ENCODE peak calls at places on chromosomes 3 and 15, in nine cellular contexts. One of them, this sample, is unnamed.

GRCh38 chr3:159158213-159158612 is 356.4 kb downstream of the MFSD1 start:
- DNase-seq in nephron progenitor cell: no peak
- DNase-seq in heart left ventricle: no peak
- DNase-seq in neural progenitor cell: peak; percentile 17
- DNase-seq in upper lobe of right lung: no peak
- DNase-seq in mucosa of descending colon: no peak
- DNase-seq in cardiac fibroblast: peak; percentile 68
- DNase-seq in hepatocyte: no peak
- DNase-seq in spleen: no peak
- DNase-seq in this sample: peak; percentile 75

GRCh38 chr15:52653451-52653964 is 25.7 kb downstream of the ATOSA start:
- DNase-seq in nephron progenitor cell: no peak
- DNase-seq in heart left ventricle: no peak
- DNase-seq in neural progenitor cell: peak; percentile 47
- DNase-seq in upper lobe of right lung: no peak
- DNase-seq in mucosa of descending colon: no peak
- DNase-seq in cardiac fibroblast: peak; percentile 96
- DNase-seq in hepatocyte: peak; percentile 11
- DNase-seq in spleen: no peak
- DNase-seq in this sample: peak; percentile 10

GRCh38 chr3:133437391-133438093 is 37.7 kb downstream of the BFSP2 start:
- DNase-seq in nephron progenitor cell: no peak
- DNase-seq in heart left ventricle: no peak
- DNase-seq in neural progenitor cell: no peak
- DNase-seq in upper lobe of right lung: no peak
- DNase-seq in mucosa of descending colon: no peak
- DNase-seq in cardiac fibroblast: peak; percentile 28
- DNase-seq in hepatocyte: no peak
- DNase-seq in spleen: no peak
- DNase-seq in this sample: peak; percentile 21

GRCh38 chr15:29534378-29534777 is 264.8 kb upstream of the NSMCE3 start:
- DNase-seq in nephron progenitor cell: no peak
- DNase-seq in heart left ventricle: no peak
- DNase-seq in neural progenitor cell: no peak
- DNase-seq in upper lobe of right lung: no peak
- DNase-seq in mucosa of descending colon: no peak
- DNase-seq in cardiac fibroblast: no peak
- DNase-seq in hepatocyte: no peak
- DNase-seq in spleen: no peak
- DNase-seq in this sample: no peak

GRCh38 chr3:129238945-129239705 is 10.3 kb upstream of the COPG1 start:
- DNase-seq in nephron progenitor cell: no peak
- DNase-seq in heart left ventricle: no peak
- DNase-seq in neural progenitor cell: no peak
- DNase-seq in upper lobe of right lung: no peak
- DNase-seq in mucosa of descending colon: no peak
- DNase-seq in cardiac fibroblast: peak; percentile 82
- DNase-seq in hepatocyte: no peak
- DNase-seq in spleen: no peak
- DNase-seq in this sample: no peak

GRCh38 chr3:36212291-36212690 is 168.0 kb upstream of the STAC start:
- DNase-seq in nephron progenitor cell: no peak
- DNase-seq in heart left ventricle: no peak
- DNase-seq in neural progenitor cell: no peak
- DNase-seq in upper lobe of right lung: no peak
- DNase-seq in mucosa of descending colon: no peak
- DNase-seq in cardiac fibroblast: peak; percentile 45
- DNase-seq in hepatocyte: peak; percentile 6
- DNase-seq in spleen: no peak
- DNase-seq in this sample: no peak

GRCh38 chr3:45568848-45569247 is 25.7 kb upstream of the LIMD1 start:
- DNase-seq in nephron progenitor cell: no peak
- DNase-seq in heart left ventricle: no peak
- DNase-seq in neural progenitor cell: no peak
- DNase-seq in upper lobe of right lung: no peak
- DNase-seq in mucosa of descending colon: no peak
- DNase-seq in cardiac fibroblast: no peak
- DNase-seq in hepatocyte: no peak
- DNase-seq in spleen: no peak
- DNase-seq in this sample: no peak

GRCh38 chr3:147411235-147411607 is 2.1 kb downstream of the ZIC1 start:
- DNase-seq in nephron progenitor cell: no peak
- DNase-seq in heart left ventricle: no peak
- DNase-seq in neural progenitor cell: peak; percentile 59
- DNase-seq in upper lobe of right lung: no peak
- DNase-seq in mucosa of descending colon: no peak
- DNase-seq in cardiac fibroblast: no peak
- DNase-seq in hepatocyte: no peak
- DNase-seq in spleen: no peak
- DNase-seq in this sample: no peak

GRCh38 chr3:35675206-35675605 is 35.9 kb downstream of the ARPP21 start:
- DNase-seq in nephron progenitor cell: no peak
- DNase-seq in heart left ventricle: no peak
- DNase-seq in neural progenitor cell: no peak
- DNase-seq in upper lobe of right lung: no peak
- DNase-seq in mucosa of descending colon: no peak
- DNase-seq in cardiac fibroblast: no peak
- DNase-seq in hepatocyte: no peak
- DNase-seq in spleen: no peak
- DNase-seq in this sample: no peak

GRCh38 chr3:8575364-8576104 is 69.1 kb downstream of the SSUH2 start:
- DNase-seq in nephron progenitor cell: no peak
- DNase-seq in heart left ventricle: no peak
- DNase-seq in neural progenitor cell: no peak
- DNase-seq in upper lobe of right lung: no peak
- DNase-seq in mucosa of descending colon: no peak
- DNase-seq in cardiac fibroblast: peak; percentile 70
- DNase-seq in hepatocyte: no peak
- DNase-seq in spleen: no peak
- DNase-seq in this sample: no peak

GRCh38 chr3:71994203-71994602 is 209.3 kb upstream of the PROK2 start:
- DNase-seq in nephron progenitor cell: no peak
- DNase-seq in heart left ventricle: no peak
- DNase-seq in neural progenitor cell: no peak
- DNase-seq in upper lobe of right lung: no peak
- DNase-seq in mucosa of descending colon: no peak
- DNase-seq in cardiac fibroblast: no peak
- DNase-seq in hepatocyte: no peak
- DNase-seq in spleen: no peak
- DNase-seq in this sample: no peak

GRCh38 chr3:143783856-143784370 is 64.4 kb downstream of the SLC9A9 start:
- DNase-seq in nephron progenitor cell: no peak
- DNase-seq in heart left ventricle: no peak
- DNase-seq in neural progenitor cell: no peak
- DNase-seq in upper lobe of right lung: no peak
- DNase-seq in mucosa of descending colon: no peak
- DNase-seq in cardiac fibroblast: no peak
- DNase-seq in hepatocyte: no peak
- DNase-seq in spleen: no peak
- DNase-seq in this sample: no peak

GRCh38 chr3:149527531-149528343 is 53.2 kb downstream of the TM4SF4 start:
- DNase-seq in nephron progenitor cell: no peak
- DNase-seq in heart left ventricle: peak; percentile 39
- DNase-seq in neural progenitor cell: peak; percentile 29
- DNase-seq in upper lobe of right lung: no peak
- DNase-seq in mucosa of descending colon: no peak
- DNase-seq in cardiac fibroblast: peak; percentile 55
- DNase-seq in hepatocyte: peak; percentile 14
- DNase-seq in spleen: no peak
- DNase-seq in this sample: no peak

GRCh38 chr15:90660195-90660995 is 56.8 kb upstream of the BLM start:
- DNase-seq in nephron progenitor cell: no peak
- DNase-seq in heart left ventricle: peak; percentile 75
- DNase-seq in neural progenitor cell: peak; percentile 24
- DNase-seq in upper lobe of right lung: peak; percentile 80
- DNase-seq in mucosa of descending colon: no peak
- DNase-seq in cardiac fibroblast: peak; percentile 90
- DNase-seq in hepatocyte: peak; percentile 62
- DNase-seq in spleen: peak; percentile 85
- DNase-seq in this sample: peak; percentile 42

GRCh38 chr3:143295201-143296080 is 175.9 kb downstream of the CHST2 start:
- DNase-seq in nephron progenitor cell: no peak
- DNase-seq in heart left ventricle: no peak
- DNase-seq in neural progenitor cell: no peak
- DNase-seq in upper lobe of right lung: no peak
- DNase-seq in mucosa of descending colon: no peak
- DNase-seq in cardiac fibroblast: no peak
- DNase-seq in hepatocyte: no peak
- DNase-seq in spleen: no peak
- DNase-seq in this sample: no peak

GRCh38 chr3:85977615-85978338 is 1013.2 kb downstream of the VGLL3 start:
- DNase-seq in nephron progenitor cell: no peak
- DNase-seq in heart left ventricle: no peak
- DNase-seq in neural progenitor cell: no peak
- DNase-seq in upper lobe of right lung: no peak
- DNase-seq in mucosa of descending colon: no peak
- DNase-seq in cardiac fibroblast: no peak
- DNase-seq in hepatocyte: no peak
- DNase-seq in spleen: no peak
- DNase-seq in this sample: no peak

GRCh38 chr3:160808838-160809237 is 52.8 kb downstream of the PPM1L start:
- DNase-seq in nephron progenitor cell: no peak
- DNase-seq in heart left ventricle: peak; percentile 51
- DNase-seq in neural progenitor cell: no peak
- DNase-seq in upper lobe of right lung: no peak
- DNase-seq in mucosa of descending colon: no peak
- DNase-seq in cardiac fibroblast: no peak
- DNase-seq in hepatocyte: no peak
- DNase-seq in spleen: no peak
- DNase-seq in this sample: no peak

GRCh38 chr3:134757549-134758069 is 37.5 kb upstream of the EPHB1 start:
- DNase-seq in nephron progenitor cell: no peak
- DNase-seq in heart left ventricle: no peak
- DNase-seq in neural progenitor cell: no peak
- DNase-seq in upper lobe of right lung: no peak
- DNase-seq in mucosa of descending colon: no peak
- DNase-seq in cardiac fibroblast: no peak
- DNase-seq in hepatocyte: no peak
- DNase-seq in spleen: no peak
- DNase-seq in this sample: no peak

GRCh38 chr3:7075901-7076300 is 215.0 kb downstream of the GRM7 start:
- DNase-seq in nephron progenitor cell: no peak
- DNase-seq in heart left ventricle: no peak
- DNase-seq in neural progenitor cell: no peak
- DNase-seq in upper lobe of right lung: no peak
- DNase-seq in mucosa of descending colon: no peak
- DNase-seq in cardiac fibroblast: no peak
- DNase-seq in hepatocyte: no peak
- DNase-seq in spleen: no peak
- DNase-seq in this sample: no peak
- TF ChIP-seq CTCF in nephron progenitor cell: no peak
- TF ChIP-seq CTCF in heart left ventricle: no peak
- TF ChIP-seq CTCF in neural progenitor cell: peak; percentile 50
- TF ChIP-seq CTCF in upper lobe of right lung: no peak
- TF ChIP-seq CTCF in mucosa of descending colon: no peak
- TF ChIP-seq CTCF in cardiac fibroblast: no peak
- TF ChIP-seq CTCF in hepatocyte: peak; percentile 24
- TF ChIP-seq CTCF in spleen: no peak
- TF ChIP-seq CTCF in this sample: no peak

GRCh38 chr15:59616390-59616789 is 4.8 kb downstream of the GCNT3 start:
- DNase-seq in nephron progenitor cell: no peak
- DNase-seq in heart left ventricle: no peak
- DNase-seq in neural progenitor cell: no peak
- DNase-seq in upper lobe of right lung: no peak
- DNase-seq in mucosa of descending colon: no peak
- DNase-seq in cardiac fibroblast: no peak
- DNase-seq in hepatocyte: peak; percentile 43
- DNase-seq in spleen: no peak
- DNase-seq in this sample: peak; percentile 50
- TF ChIP-seq CTCF in nephron progenitor cell: no peak
- TF ChIP-seq CTCF in heart left ventricle: no peak
- TF ChIP-seq CTCF in neural progenitor cell: no peak
- TF ChIP-seq CTCF in upper lobe of right lung: no peak
- TF ChIP-seq CTCF in mucosa of descending colon: no peak
- TF ChIP-seq CTCF in cardiac fibroblast: no peak
- TF ChIP-seq CTCF in hepatocyte: peak; percentile 32
- TF ChIP-seq CTCF in spleen: no peak
- TF ChIP-seq CTCF in this sample: peak; percentile 31

DNA sequence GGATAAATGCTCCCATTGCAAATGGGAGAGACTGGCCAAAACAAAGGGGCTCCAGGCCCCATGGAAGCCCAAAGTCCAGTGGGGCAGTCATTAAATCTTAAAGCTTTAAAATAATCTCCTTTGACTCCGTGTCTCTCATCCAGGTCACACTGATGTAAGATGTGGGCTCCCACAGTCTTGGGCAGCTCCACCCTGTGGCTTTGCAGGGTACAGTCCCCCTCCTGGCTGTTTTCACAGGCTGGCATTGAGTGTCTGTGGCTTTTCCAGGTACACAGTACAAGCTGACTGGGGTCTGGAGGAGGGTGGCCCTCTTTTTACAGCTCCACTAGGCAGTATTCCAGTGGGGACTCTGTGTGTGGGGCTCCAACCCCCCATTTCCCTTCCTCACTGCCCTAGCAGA is 45.9 kb downstream of the NIPA2 start:
- DNase-seq in nephron progenitor cell: no peak
- DNase-seq in heart left ventricle: no peak
- DNase-seq in neural progenitor cell: peak; percentile 16
- DNase-seq in upper lobe of right lung: peak; percentile 3
- DNase-seq in mucosa of descending colon: no peak
- DNase-seq in cardiac fibroblast: no peak
- DNase-seq in hepatocyte: no peak
- DNase-seq in spleen: no peak
- DNase-seq in this sample: no peak
- TF ChIP-seq CTCF in nephron progenitor cell: peak; percentile 28
- TF ChIP-seq CTCF in heart left ventricle: no peak
- TF ChIP-seq CTCF in neural progenitor cell: peak; percentile 42
- TF ChIP-seq CTCF in upper lobe of right lung: peak; percentile 15
- TF ChIP-seq CTCF in mucosa of descending colon: no peak
- TF ChIP-seq CTCF in cardiac fibroblast: no peak
- TF ChIP-seq CTCF in hepatocyte: no peak
- TF ChIP-seq CTCF in spleen: peak; percentile 20
- TF ChIP-seq CTCF in this sample: no peak

GRCh38 chr3:51978143-51978502 is 3.3 kb downstream of the ABHD14A start:
- DNase-seq in nephron progenitor cell: no peak
- DNase-seq in heart left ventricle: no peak
- DNase-seq in neural progenitor cell: no peak
- DNase-seq in upper lobe of right lung: no peak
- DNase-seq in mucosa of descending colon: no peak
- DNase-seq in cardiac fibroblast: no peak
- DNase-seq in hepatocyte: no peak
- DNase-seq in spleen: no peak
- DNase-seq in this sample: no peak

GRCh38 chr3:51977449-51978142 is 2.7 kb downstream of the ABHD14A start:
- DNase-seq in nephron progenitor cell: no peak
- DNase-seq in heart left ventricle: no peak
- DNase-seq in neural progenitor cell: no peak
- DNase-seq in upper lobe of right lung: no peak
- DNase-seq in mucosa of descending colon: peak; percentile 27
- DNase-seq in cardiac fibroblast: no peak
- DNase-seq in hepatocyte: no peak
- DNase-seq in spleen: no peak
- DNase-seq in this sample: no peak

GRCh38 chr3:51974277-51974962 is 444 bp upstream of the ABHD14A start:
- DNase-seq in nephron progenitor cell: no peak
- DNase-seq in heart left ventricle: no peak
- DNase-seq in neural progenitor cell: no peak
- DNase-seq in upper lobe of right lung: peak; percentile 74
- DNase-seq in mucosa of descending colon: peak; percentile 72
- DNase-seq in cardiac fibroblast: no peak
- DNase-seq in hepatocyte: peak; percentile 49
- DNase-seq in spleen: peak; percentile 91
- DNase-seq in this sample: no peak

GRCh38 chr3:51975857-51976549 is 1.1 kb downstream of the ABHD14A start:
- DNase-seq in nephron progenitor cell: peak; percentile 84
- DNase-seq in heart left ventricle: peak; percentile 71
- DNase-seq in neural progenitor cell: peak; percentile 88
- DNase-seq in upper lobe of right lung: peak; percentile 88
- DNase-seq in mucosa of descending colon: peak; percentile 81
- DNase-seq in cardiac fibroblast: peak; percentile 50
- DNase-seq in hepatocyte: peak; percentile 87
- DNase-seq in spleen: peak; percentile 88
- DNase-seq in this sample: no peak

GRCh38 chr3:51974963-51975856 is at the start of gene ABHD14A:
- DNase-seq in nephron progenitor cell: peak; percentile 75
- DNase-seq in heart left ventricle: peak; percentile 57
- DNase-seq in neural progenitor cell: peak; percentile 88
- DNase-seq in upper lobe of right lung: peak; percentile 90
- DNase-seq in mucosa of descending colon: peak; percentile 92
- DNase-seq in cardiac fibroblast: peak; percentile 59
- DNase-seq in hepatocyte: peak; percentile 89
- DNase-seq in spleen: peak; percentile 94
- DNase-seq in this sample: peak; percentile 69
- TF ChIP-seq CTCF in nephron progenitor cell: no peak
- TF ChIP-seq CTCF in heart left ventricle: no peak
- TF ChIP-seq CTCF in neural progenitor cell: no peak
- TF ChIP-seq CTCF in upper lobe of right lung: no peak
- TF ChIP-seq CTCF in mucosa of descending colon: no peak
- TF ChIP-seq CTCF in cardiac fibroblast: no peak
- TF ChIP-seq CTCF in hepatocyte: no peak
- TF ChIP-seq CTCF in spleen: peak; percentile 25
- TF ChIP-seq CTCF in this sample: no peak